ENCODE peak calls at places on chromosomes 7 and 10, in eight cellular contexts. R, B, L, A, H, V, J and W are unnamed samples.

GRCh38 chr10:33216661-33217427 is 117.6 kb downstream of the NRP1 start:
- DNase-seq in R (peak), B (peak), L (no peak), A (no peak), H (peak), V (no peak), J (no peak), W (no peak)

GRCh38 chr10:80599424-80599847 is 61.7 kb downstream of the SH2D4B start:
- DNase-seq in R (peak), B (peak), L (no peak), A (peak), H (peak), V (no peak), J (no peak), W (no peak)

GRCh38 chr10:20760450-20760849 is 136.7 kb downstream of the NEBL start:
- DNase-seq in R (no peak), B (no peak), L (no peak), A (no peak), H (no peak), V (no peak), J (no peak), W (no peak)

GRCh38 chr7:100489824-100490223 is 6.1 kb downstream of the NYAP1 start:
- DNase-seq in R (peak), B (peak), L (no peak), A (no peak), H (peak), V (no peak), J (peak), W (peak)

GRCh38 chr7:116733924-116734591 is 62.1 kb downstream of the MET start:
- DNase-seq in R (no peak), B (no peak), L (no peak), A (no peak), H (no peak), V (no peak), J (no peak), W (no peak)

GRCh38 chr7:69598081-69598486 is at the start of gene AUTS2:
- DNase-seq in R (peak), B (peak), L (peak), A (peak), H (no peak), V (peak), J (peak), W (peak)

GRCh38 chr10:3172081-3172445 is 519 bp downstream of the PITRM1 start:
- DNase-seq in R (peak), B (peak), L (no peak), A (no peak), H (peak), V (peak), J (peak), W (no peak)

GRCh38 chr10:126392469-126392868 is 4.2 kb upstream of the ADAM12 start:
- DNase-seq in R (no peak), B (no peak), L (no peak), A (no peak), H (no peak), V (no peak), J (no peak), W (no peak)

GRCh38 chr10:52752801-52753437 is 19.7 kb downstream of the MBL2 start:
- DNase-seq in R (no peak), B (no peak), L (no peak), A (no peak), H (no peak), V (no peak), J (no peak), W (no peak)

GRCh38 chr10:52756295-52756694 is 16.3 kb downstream of the MBL2 start:
- DNase-seq in R (no peak), B (peak), L (no peak), A (no peak), H (no peak), V (no peak), J (no peak), W (no peak)

GRCh38 chr10:52757777-52758176 is 14.8 kb downstream of the MBL2 start:
- DNase-seq in R (peak), B (no peak), L (no peak), A (no peak), H (no peak), V (no peak), J (no peak), W (no peak)

GRCh38 chr10:52758406-52758805 is 14.2 kb downstream of the MBL2 start:
- DNase-seq in R (no peak), B (no peak), L (no peak), A (no peak), H (no peak), V (no peak), J (no peak), W (no peak)

DNA sequence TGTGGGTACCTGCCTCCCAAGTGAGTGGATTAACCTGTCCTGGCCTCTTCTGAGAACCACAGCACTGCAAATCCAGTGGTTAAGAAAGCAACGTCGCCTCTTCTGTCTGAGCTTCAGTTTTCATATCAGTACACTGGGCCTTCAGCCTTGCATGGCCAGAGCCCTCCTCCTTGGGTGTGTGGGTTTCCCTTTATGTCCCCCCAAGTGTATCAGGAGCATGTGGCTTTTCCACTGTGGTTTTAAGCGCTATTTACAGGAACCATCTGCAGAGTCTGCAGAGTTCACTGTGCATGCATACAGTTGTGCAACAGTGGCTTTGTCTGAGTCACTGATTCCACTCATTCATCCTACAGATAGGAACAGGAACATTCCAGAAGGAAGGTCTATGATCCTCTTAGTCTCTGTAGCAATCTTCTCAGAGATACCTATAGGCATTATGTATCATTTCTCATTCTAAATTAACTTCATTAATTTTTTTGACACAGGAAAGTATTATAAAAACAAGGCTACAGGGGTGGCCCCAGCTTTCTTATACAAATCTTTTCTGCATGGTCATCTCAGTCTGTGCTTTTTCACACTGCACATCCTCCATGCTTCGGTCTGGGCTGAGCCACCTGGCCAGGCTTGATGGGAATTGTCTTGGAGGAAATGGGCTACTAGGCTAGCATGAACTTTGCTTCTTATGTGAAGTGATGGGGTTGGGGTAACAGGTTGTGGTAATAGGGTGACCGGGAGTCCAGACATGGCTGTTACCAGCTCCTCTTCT is 17.1 kb downstream of the MBL2 start:
- DNase-seq in R (peak), B (peak), L (no peak), A (no peak), H (peak), V (peak), J (peak), W (no peak)
- H3K4me3 ChIP-seq in R (no peak), B (peak), L (peak), A (no peak), H (no peak), V (no peak), J (no peak), W (no peak)

GRCh38 chr10:95391570-95392249 is 100.9 kb upstream of the PDLIM1 start:
- DNase-seq in R (peak), B (no peak), L (no peak), A (no peak), H (peak), V (no peak), J (peak), W (no peak)
- TF ChIP-seq CTCF in R (no peak), B (no peak), L (no peak), A (no peak), H (no peak), V (no peak), J (peak), W (peak)

GRCh38 chr10:15088428-15089261 is at the start of gene ACBD7:
- DNase-seq in R (peak), B (peak), L (peak), A (peak), H (peak), V (peak), J (peak), W (peak)
- H3K4me3 ChIP-seq in R (peak), B (peak), L (peak), A (peak), H (peak), V (peak), J (peak), W (peak)

DNA sequence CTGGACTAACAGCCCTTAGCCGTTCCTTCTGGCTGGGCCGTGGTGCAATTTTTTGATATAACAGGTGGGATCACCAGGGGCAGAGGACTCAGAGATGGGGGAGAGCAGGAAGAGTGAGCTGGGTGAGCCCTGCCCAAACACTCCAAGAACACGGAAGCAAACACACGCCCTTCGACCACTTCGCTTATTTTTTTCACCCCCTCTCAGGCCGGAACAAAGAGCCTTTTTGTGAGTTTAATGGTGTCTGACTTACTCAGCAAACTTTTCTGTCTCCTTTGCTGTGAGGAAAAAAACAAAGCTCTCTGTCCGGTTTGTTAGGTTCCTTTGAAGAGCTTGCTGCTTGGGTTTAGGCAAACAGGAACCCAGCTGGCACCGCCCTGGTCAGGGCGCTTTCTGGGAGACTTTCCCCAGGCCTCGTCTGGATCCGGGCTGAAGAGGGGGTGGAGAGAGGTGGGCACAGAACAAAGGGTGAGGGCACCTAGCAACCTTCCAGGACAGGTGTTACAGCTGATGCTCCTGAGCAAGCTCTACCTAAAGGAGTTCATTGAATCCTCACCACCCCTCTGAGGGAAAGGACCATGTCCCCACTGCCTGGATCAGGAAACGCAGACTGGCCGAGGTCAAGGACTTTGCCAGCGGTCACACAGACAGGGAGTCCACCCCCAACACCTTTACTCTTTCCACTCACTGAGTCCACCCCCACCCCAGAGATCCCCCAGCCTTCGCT is 23.3 kb downstream of the CALML3 start:
- DNase-seq in R (peak), B (peak), L (no peak), A (no peak), H (peak), V (no peak), J (no peak), W (no peak)
- TF ChIP-seq CTCF in R (no peak), B (no peak), L (no peak), A (no peak), H (no peak), V (no peak), J (no peak), W (no peak)

GRCh38 chr10:7662522-7662921 is 4.2 kb downstream of the ITIH5 start:
- DNase-seq in R (no peak), B (no peak), L (no peak), A (no peak), H (no peak), V (no peak), J (no peak), W (no peak)

GRCh38 chr10:7666253-7667023 is at the start of gene ITIH5:
- DNase-seq in R (peak), B (no peak), L (no peak), A (no peak), H (no peak), V (no peak), J (no peak), W (no peak)

GRCh38 chr10:7667262-7668141 is 736 bp upstream of the ITIH5 start:
- DNase-seq in R (no peak), B (peak), L (no peak), A (no peak), H (no peak), V (no peak), J (no peak), W (no peak)

GRCh38 chr10:7659560-7659959 is 7.2 kb downstream of the ITIH5 start:
- DNase-seq in R (no peak), B (no peak), L (no peak), A (no peak), H (no peak), V (no peak), J (no peak), W (peak)

DNA sequence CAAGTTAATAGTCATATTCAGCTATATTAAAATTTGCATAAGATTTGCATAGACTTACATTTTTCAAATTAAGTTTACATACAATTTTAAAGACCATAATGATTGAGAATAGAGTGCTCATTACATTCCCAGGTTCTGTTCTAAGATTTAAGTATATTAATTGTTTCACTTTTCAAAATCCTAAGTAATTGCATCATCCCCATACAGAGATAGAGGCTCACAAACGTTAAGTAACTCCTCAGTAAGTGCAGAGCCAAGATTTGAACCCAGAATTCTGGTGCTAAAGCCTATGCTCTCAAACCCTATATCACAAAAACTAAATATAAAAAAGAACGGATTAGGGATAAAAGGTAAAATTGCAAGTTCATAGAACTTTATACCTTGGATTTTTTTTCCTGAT is 2.1 kb downstream of the ITIH5 start:
- DNase-seq in R (no peak), B (no peak), L (no peak), A (no peak), H (no peak), V (no peak), J (no peak), W (no peak)
- H3K4me3 ChIP-seq in R (no peak), B (no peak), L (no peak), A (no peak), H (no peak), V (no peak), J (no peak), W (no peak)

DNA sequence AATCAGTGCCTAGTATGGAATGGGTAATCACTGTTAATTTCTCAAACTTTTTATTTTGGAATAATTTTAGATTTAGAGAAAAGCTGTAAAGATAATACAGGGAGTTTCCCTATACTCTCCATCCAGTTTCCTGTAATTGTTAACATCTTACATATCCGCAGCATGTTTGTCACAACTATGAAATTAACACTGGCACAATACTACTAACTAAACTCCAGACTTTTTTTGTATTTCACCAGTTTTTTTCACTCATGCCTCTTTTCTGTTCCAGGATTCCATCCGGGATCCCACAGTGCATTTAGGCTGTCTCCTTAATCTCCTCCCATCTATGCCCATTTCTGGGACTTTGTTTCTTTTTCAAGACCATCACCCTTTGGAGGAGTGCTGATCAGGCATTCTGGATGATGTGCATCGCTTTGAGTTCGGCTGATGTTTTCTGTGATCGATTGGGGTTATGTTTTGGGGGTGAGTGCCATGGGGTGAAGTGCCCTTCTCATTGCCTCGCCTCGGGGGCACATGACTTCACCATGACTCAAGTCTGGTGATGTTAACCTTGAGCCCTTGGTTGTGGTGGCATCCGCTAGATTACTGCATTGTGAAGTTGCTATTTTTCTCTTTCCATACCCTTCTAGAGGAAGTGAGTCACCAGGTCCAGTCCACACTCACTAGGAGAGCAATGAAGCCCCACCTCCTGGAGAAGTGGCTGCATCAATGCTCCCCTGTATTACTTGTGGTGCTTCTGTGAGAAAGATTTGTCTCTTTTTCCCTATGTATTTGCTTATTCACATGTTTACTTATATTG is 43.9 kb upstream of the GRB10 start:
- DNase-seq in R (peak), B (peak), L (no peak), A (no peak), H (peak), V (no peak), J (no peak), W (peak)
- TF ChIP-seq CTCF in R (peak), B (no peak), L (no peak), A (no peak), H (no peak), V (no peak), J (peak), W (peak)

GRCh38 chr7:15837627-15838026 is 151.1 kb upstream of the MEOX2 start:
- DNase-seq in R (peak), B (no peak), L (no peak), A (no peak), H (no peak), V (no peak), J (no peak), W (no peak)

GRCh38 chr7:15836041-15836440 is 149.6 kb upstream of the MEOX2 start:
- DNase-seq in R (peak), B (no peak), L (no peak), A (no peak), H (no peak), V (no peak), J (no peak), W (no peak)

DNA sequence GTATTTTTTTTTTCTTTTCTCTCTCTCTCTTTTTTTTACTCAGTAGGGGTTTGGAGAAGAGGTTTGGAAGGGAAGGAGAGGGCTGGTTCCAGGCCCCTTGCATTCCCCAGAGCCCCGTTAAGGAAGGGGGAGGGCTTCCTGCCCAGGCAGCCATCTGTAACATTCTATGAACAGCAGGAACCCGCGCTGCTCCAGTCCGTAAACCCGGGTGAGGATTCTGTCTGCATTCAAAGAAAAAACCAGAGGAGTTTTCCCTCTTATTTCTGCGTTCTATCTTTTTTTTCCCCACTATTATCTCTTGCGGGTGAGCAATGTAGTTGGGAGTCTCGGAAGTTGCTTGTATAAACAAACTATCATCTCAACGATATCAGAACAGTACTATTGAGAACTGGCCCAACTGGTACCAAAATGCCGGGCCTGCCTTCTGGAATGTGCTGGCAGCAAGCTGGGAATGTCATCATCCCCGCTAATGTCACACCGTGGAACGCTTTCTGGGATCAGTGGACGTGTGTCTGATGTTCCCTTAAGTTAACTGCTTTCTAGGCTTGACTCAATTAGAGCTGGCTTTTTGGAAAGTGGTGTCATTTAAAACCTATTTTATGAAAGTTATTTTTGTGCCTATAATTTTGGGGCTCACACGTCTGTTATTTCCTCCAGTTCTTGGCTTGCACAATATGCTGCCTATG is 153.1 kb upstream of the MEOX2 start:
- DNase-seq in R (peak), B (no peak), L (no peak), A (no peak), H (no peak), V (peak), J (no peak), W (no peak)
- H3K4me3 ChIP-seq in R (peak), B (no peak), L (peak), A (no peak), H (no peak), V (peak), J (peak), W (no peak)

GRCh38 chr7:132577206-132578049 is 1.2 kb upstream of the PLXNA4 start:
- DNase-seq in R (peak), B (no peak), L (peak), A (no peak), H (no peak), V (peak), J (no peak), W (peak)
- TF ChIP-seq CTCF in R (peak), B (peak), L (no peak), A (no peak), H (no peak), V (no peak), J (no peak), W (peak)

GRCh38 chr7:1567082-1567771 is 2.6 kb downstream of the PSMG3 start:
- DNase-seq in R (peak), B (no peak), L (no peak), A (no peak), H (peak), V (peak), J (no peak), W (no peak)
- H3K4me3 ChIP-seq in R (no peak), B (no peak), L (no peak), A (no peak), H (no peak), V (no peak), J (peak), W (no peak)